ENCODE peak calls at places on chromosomes 5 and 9, in four cellular contexts. One of them, this sample, is unnamed.

GRCh38 chr9:18478517-18479361 is 4.8 kb downstream of the ADAMTSL1 start:
- DNase-seq in amniotic epithelial cell: peak
- DNase-seq in activated naive CD4-positive, alpha-beta T cell: no peak
- DNase-seq in A549: no peak
- DNase-seq in this sample: no peak

GRCh38 chr9:131817627-131818026 is 77.8 kb upstream of the RAPGEF1 start:
- DNase-seq in amniotic epithelial cell: no peak
- DNase-seq in activated naive CD4-positive, alpha-beta T cell: no peak
- DNase-seq in A549: peak
- DNase-seq in this sample: no peak

GRCh38 chr5:172748341-172748843 is 22.6 kb downstream of the DUSP1 start:
- DNase-seq in amniotic epithelial cell: peak
- DNase-seq in activated naive CD4-positive, alpha-beta T cell: no peak
- DNase-seq in A549: no peak
- DNase-seq in this sample: no peak

GRCh38 chr9:20513126-20513913 is 109.0 kb downstream of the MLLT3 start:
- DNase-seq in amniotic epithelial cell: peak
- DNase-seq in activated naive CD4-positive, alpha-beta T cell: no peak
- DNase-seq in A549: peak
- DNase-seq in this sample: no peak

GRCh38 chr5:67081259-67081658 is 115.3 kb downstream of the CD180 start:
- DNase-seq in amniotic epithelial cell: no peak
- DNase-seq in activated naive CD4-positive, alpha-beta T cell: no peak
- DNase-seq in A549: no peak
- DNase-seq in this sample: no peak

GRCh38 chr9:18014556-18014955 is 435.7 kb downstream of the SH3GL2 start:
- DNase-seq in amniotic epithelial cell: no peak
- DNase-seq in activated naive CD4-positive, alpha-beta T cell: no peak
- DNase-seq in A549: no peak
- DNase-seq in this sample: no peak

GRCh38 chr5:14199902-14200301 is 56.8 kb downstream of the TRIO start:
- DNase-seq in amniotic epithelial cell: peak
- DNase-seq in activated naive CD4-positive, alpha-beta T cell: no peak
- DNase-seq in A549: no peak
- DNase-seq in this sample: no peak

GRCh38 chr5:113675166-113675565 is 161.7 kb downstream of the YTHDC2 start:
- DNase-seq in amniotic epithelial cell: no peak
- DNase-seq in activated naive CD4-positive, alpha-beta T cell: no peak
- DNase-seq in A549: no peak
- DNase-seq in this sample: no peak